ENCODE peak calls at places on chromosomes 1 and 21, in nine cellular contexts. O is ovary; U is suprapubic skin; C is Panc1; A is IMR-90; Q is CD8-positive, alpha-beta T cell; I is prostate gland; T is H1; R is MM.1S. X is an unnamed sample.

GRCh38 chr1:218557731-218558130 is 212.6 kb downstream of the TGFB2 start:
- DNase-seq in O (peak; percentile 21), U (no peak), C (no peak), A (no peak), Q (no peak), I (no peak), T (no peak), R (no peak), X (no peak)

GRCh38 chr1:32291708-32292508 is at the start of gene HDAC1:
- DNase-seq in O (peak; percentile 96), U (peak; percentile 95), C (peak; percentile 80), A (peak; percentile 91), Q (peak; percentile 97), I (peak; percentile 96), T (peak; percentile 84), R (peak; percentile 98), X (peak; percentile 93)

GRCh38 chr1:162629651-162630050 is 2.6 kb upstream of the DDR2 start:
- DNase-seq in O (no peak), U (no peak), C (no peak), A (peak; percentile 81), Q (no peak), I (no peak), T (no peak), R (no peak), X (no peak)

GRCh38 chr1:30886710-30887428 is 21.7 kb downstream of the SDC3 start:
- DNase-seq in O (no peak), U (no peak), C (no peak), A (no peak), Q (no peak), I (no peak), T (no peak), R (no peak), X (no peak)

GRCh38 chr1:39187276-39188046 is 17.0 kb upstream of the MACF1 start:
- DNase-seq in O (no peak), U (no peak), C (no peak), A (no peak), Q (no peak), I (no peak), T (no peak), R (no peak), X (no peak)

GRCh38 chr21:35303085-35303484 is 254.0 kb upstream of the RUNX1 start:
- DNase-seq in O (no peak), U (no peak), C (peak; percentile 30), A (peak; percentile 93), Q (no peak), I (no peak), T (no peak), R (no peak), X (no peak)

GRCh38 chr1:180254496-180254819 is 24.4 kb downstream of the LHX4 start:
- DNase-seq in O (no peak), U (no peak), C (no peak), A (no peak), Q (no peak), I (no peak), T (no peak), R (no peak), X (peak; percentile 44)

GRCh38 chr21:29145354-29145782 is 14.9 kb downstream of the MAP3K7CL start:
- DNase-seq in O (no peak), U (no peak), C (peak; percentile 80), A (peak; percentile 95), Q (no peak), I (peak; percentile 55), T (no peak), R (no peak), X (peak; percentile 27)

GRCh38 chr1:242890211-242890741 is 364.8 kb downstream of the CEP170 start:
- DNase-seq in O (no peak), U (no peak), C (no peak), A (no peak), Q (no peak), I (no peak), T (peak; percentile 51), R (no peak), X (no peak)

GRCh38 chr1:98749152-98749756 is 87.7 kb downstream of the SNX7 start:
- DNase-seq in O (no peak), U (no peak), C (no peak), A (peak; percentile 7), Q (no peak), I (no peak), T (no peak), R (peak; percentile 29), X (no peak)

GRCh38 chr1:58841455-58841854 is 57.6 kb upstream of the JUN start:
- DNase-seq in O (no peak), U (no peak), C (no peak), A (no peak), Q (no peak), I (no peak), T (no peak), R (no peak), X (no peak)

GRCh38 chr1:54619749-54620148 is 3.6 kb downstream of the FAM151A start:
- DNase-seq in O (no peak), U (no peak), C (no peak), A (no peak), Q (no peak), I (no peak), T (no peak), R (no peak), X (no peak)

GRCh38 chr1:7705048-7705907 is 65.8 kb upstream of the VAMP3 start:
- DNase-seq in O (no peak), U (no peak), C (no peak), A (no peak), Q (peak; percentile 41), I (peak; percentile 13), T (no peak), R (no peak), X (peak; percentile 65)

GRCh38 chr1:206885341-206886060 is 11.7 kb upstream of the IL24 start:
- DNase-seq in O (no peak), U (no peak), C (no peak), A (no peak), Q (no peak), I (no peak), T (no peak), R (no peak), X (no peak)

DNA sequence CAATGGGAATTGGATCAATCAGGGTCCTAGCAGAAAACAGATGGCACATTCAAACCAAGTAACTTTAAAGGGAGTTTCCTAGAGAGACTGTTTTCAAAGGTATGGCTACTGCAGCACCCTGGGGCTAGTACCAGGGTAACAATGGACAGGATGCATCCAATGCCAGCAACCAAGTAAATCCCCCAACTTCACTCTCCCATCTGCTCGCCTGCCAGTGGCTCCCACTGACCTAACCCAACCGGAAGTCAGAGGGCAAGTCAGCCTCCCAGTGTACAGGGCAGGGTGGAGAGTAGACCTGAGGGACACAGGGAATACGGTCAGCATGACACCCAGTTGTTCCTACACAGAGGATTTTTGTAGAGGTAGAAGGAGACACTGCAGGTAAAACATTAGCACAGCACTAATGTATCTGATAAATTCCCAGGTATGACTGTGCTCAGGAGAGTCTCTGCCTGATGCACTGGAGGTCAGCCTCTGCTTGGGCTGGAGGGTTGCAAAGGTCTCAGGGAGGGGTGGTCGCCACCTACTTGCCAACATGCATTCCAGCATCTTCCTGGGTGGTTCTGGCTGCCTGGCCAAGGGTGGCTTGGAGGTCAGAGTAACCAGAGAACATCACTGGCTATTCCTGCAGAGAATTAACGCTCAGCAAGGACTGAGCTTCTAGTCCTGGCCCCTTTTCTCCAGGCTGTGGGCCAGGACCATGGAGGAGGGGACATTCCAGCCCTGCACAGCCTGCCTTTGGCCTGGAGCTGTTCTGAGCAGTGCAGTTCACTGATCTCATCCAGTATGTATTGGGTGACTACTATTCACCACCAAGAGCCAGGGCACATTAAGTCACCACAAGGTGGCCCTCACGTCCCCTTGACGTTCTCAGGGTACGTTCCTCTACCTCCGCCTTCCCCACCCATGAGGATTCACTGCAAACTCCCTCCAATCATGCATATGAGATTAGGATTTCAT is 5.1 kb upstream of the GJA4 start:
- DNase-seq in O (no peak), U (no peak), C (no peak), A (peak; percentile 39), Q (no peak), I (no peak), T (no peak), R (peak; percentile 14), X (peak; percentile 87)
- TF ChIP-seq CTCF in O (no peak), U (no peak), C (no peak), A (peak; percentile 33), Q (no peak), I (no peak), T (peak; percentile 78), R (peak; percentile 34), X (peak; percentile 47)

GRCh38 chr1:153928245-153928644 is 5.5 kb upstream of the GATAD2B start:
- DNase-seq in O (no peak), U (no peak), C (no peak), A (no peak), Q (no peak), I (no peak), T (no peak), R (no peak), X (no peak)
- H3K27me3 ChIP-seq in O (no peaks in the 10 kb centered on the region), U (no peaks in the 10 kb centered on the region), C (no peaks in the 10 kb centered on the region), A (no peaks in the 10 kb centered on the region), Q (no peaks in the 10 kb centered on the region), I (no peaks in the 10 kb centered on the region), T (no peaks in the 10 kb centered on the region), R (no peaks in the 10 kb centered on the region), X (no peaks in the 10 kb centered on the region)

GRCh38 chr1:165632491-165632890 is 1.5 kb downstream of the MGST3 start:
- DNase-seq in O (no peak), U (no peak), C (no peak), A (peak; percentile 4), Q (no peak), I (no peak), T (no peak), R (no peak), X (no peak)

GRCh38 chr1:165631403-165632151 is 543 bp downstream of the MGST3 start:
- DNase-seq in O (peak; percentile 46), U (peak; percentile 84), C (no peak), A (peak; percentile 89), Q (peak; percentile 40), I (peak; percentile 53), T (no peak), R (peak; percentile 45), X (peak; percentile 84)

GRCh38 chr1:165633624-165634023 is 2.6 kb downstream of the MGST3 start:
- DNase-seq in O (no peak), U (no peak), C (no peak), A (peak; percentile 27), Q (no peak), I (no peak), T (no peak), R (no peak), X (no peak)

GRCh38 chr1:165630629-165631402 is at the start of gene MGST3:
- DNase-seq in O (peak; percentile 91), U (peak; percentile 97), C (peak; percentile 94), A (peak; percentile 95), Q (peak; percentile 93), I (peak; percentile 93), T (peak; percentile 87), R (peak; percentile 100), X (peak; percentile 94)

GRCh38 chr1:165632152-165632469 is 1.1 kb downstream of the MGST3 start:
- DNase-seq in O (no peak), U (no peak), C (no peak), A (no peak), Q (no peak), I (no peak), T (no peak), R (no peak), X (no peak)
- H3K4me1 ChIP-seq in O (peaks cover 8% of the 10 kb centered on the region), U (peaks cover 65% of the 10 kb centered on the region), C (peaks cover 22% of the 10 kb centered on the region), A (peaks cover 2% of the 10 kb centered on the region), Q (peaks cover 17% of the 10 kb centered on the region), I (peaks cover 5% of the 10 kb centered on the region), T (peaks cover 8% of the 10 kb centered on the region), R (peaks cover 5% of the 10 kb centered on the region), X (peaks cover 42% of the 10 kb centered on the region)

DNA sequence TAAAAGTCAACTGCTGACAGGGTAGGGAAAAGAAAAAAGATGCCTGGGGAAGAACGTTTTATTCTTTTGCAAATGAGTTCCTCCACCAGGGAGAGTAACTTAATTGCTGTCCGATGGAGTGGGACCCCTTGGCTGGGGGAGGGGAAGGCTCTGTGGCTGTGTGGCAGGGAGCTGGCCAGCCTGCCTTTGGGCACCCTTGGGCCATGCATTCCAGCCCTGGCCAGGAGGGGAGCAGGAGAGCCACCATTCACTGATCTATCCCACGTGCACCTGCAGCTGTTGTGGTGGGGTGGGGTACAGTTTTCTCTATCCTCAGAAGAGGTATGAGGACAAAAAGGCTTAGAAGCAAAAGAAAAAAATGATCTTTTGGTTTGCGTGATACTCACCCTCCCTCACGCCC is 116.9 kb downstream of the KCNK1 start:
- DNase-seq in O (no peak), U (no peak), C (no peak), A (no peak), Q (no peak), I (no peak), T (peak; percentile 56), R (no peak), X (no peak)
- TF ChIP-seq CTCF in O (no peak), U (no peak), C (peak; percentile 25), A (no peak), Q (no peak), I (no peak), T (peak; percentile 82), R (no peak), X (no peak)